ENCODE peak calls at places on chromosomes 6 and 20, in eight cellular contexts. C is chondrocyte; F is heart right ventricle; D is uterus; N is fibroblast of mammary gland; V is neural progenitor cell; Y is iPS-NIHi11; M is activated naive CD4-positive, alpha-beta T cell. E is an unnamed sample.
A peak's percentile ranks its signal among the peaks of the same experiment; 100 is the strongest.

GRCh38 chr6:144340541-144341371 is 55.6 kb downstream of the UTRN start:
- DNase-seq in F (no peak), Y (no peak), D (no peak), C (no peak), M (no peak), V (no peak), N (peak; percentile 58), E (no peak)

GRCh38 chr20:7742479-7742878 is 197.8 kb downstream of the HAO1 start:
- DNase-seq in N (peak; percentile 81), F (no peak), C (no peak), Y (no peak), D (no peak), V (no peak), M (no peak), E (no peak)

GRCh38 chr6:70884074-70884983 is 72.5 kb downstream of the B3GAT2 start:
- DNase-seq in D (peak; percentile 26), N (peak; percentile 42), Y (peak; percentile 90), C (no peak), F (peak; percentile 38), V (peak; percentile 84), M (peak; percentile 8), E (peak; percentile 23)

GRCh38 chr20:41352106-41352505 is 11.5 kb downstream of the LPIN3 start:
- DNase-seq in N (no peak), F (no peak), Y (peak; percentile 65), C (no peak), M (no peak), D (no peak), V (peak; percentile 24), E (no peak)

GRCh38 chr20:56676679-56677078 is 47.6 kb downstream of the TFAP2C start:
- DNase-seq in N (no peak), F (no peak), V (no peak), Y (no peak), M (no peak), C (no peak), D (no peak), E (no peak)

GRCh38 chr20:63576311-63576710 is 2.3 kb upstream of the HELZ2 start:
- DNase-seq in D (no peak), N (no peak), Y (no peak), M (no peak), V (no peak), F (no peak), C (no peak), E (no peak)

GRCh38 chr20:36728986-36729385 is 16.9 kb downstream of the NDRG3 start:
- DNase-seq in V (peak; percentile 40), N (no peak), C (no peak), Y (peak; percentile 42), D (no peak), M (no peak), F (no peak), E (no peak)

GRCh38 chr6:130885392-130886192 is 58.4 kb downstream of the SMLR1 start:
- DNase-seq in M (peak; percentile 2), N (peak; percentile 85), Y (peak; percentile 66), C (no peak), D (peak; percentile 58), F (no peak), V (peak; percentile 82), E (peak; percentile 46)

GRCh38 chr20:13234961-13235360 is 13.9 kb downstream of the ISM1 start:
- DNase-seq in D (no peak), F (no peak), Y (no peak), C (no peak), M (no peak), N (no peak), V (no peak), E (no peak)

GRCh38 chr6:113433506-113433991 is 423.6 kb upstream of the MARCKS start:
- DNase-seq in D (peak; percentile 72), M (no peak), V (no peak), C (no peak), F (peak; percentile 26), Y (no peak), N (peak; percentile 87), E (no peak)

GRCh38 chr20:48606117-48606840 is 221.5 kb downstream of the PREX1 start:
- DNase-seq in V (no peak), C (no peak), F (no peak), Y (no peak), D (no peak), M (no peak), N (no peak), E (no peak)

GRCh38 chr6:161487694-161488093 is 213.8 kb upstream of the AGPAT4 start:
- DNase-seq in F (no peak), N (no peak), D (no peak), V (no peak), M (no peak), Y (no peak), C (no peak), E (no peak)

GRCh38 chr20:57002066-57002570 is 264.3 kb downstream of the BMP7 start:
- DNase-seq in Y (no peak), F (no peak), M (no peak), D (no peak), V (no peak), N (no peak), C (no peak), E (no peak)